ENCODE peak calls at places on chromosomes 4 and X, in six cellular contexts. A is A549, N is K562, H is IMR-90, F is HepG2, L is GM12878. U is an unnamed sample.

GRCh38 chr4:170651786-170652185 is 562.0 kb upstream of the AADAT start:
- DNase-seq in A (no peak), N (no peak), H (peak; percentile 29), F (no peak), L (no peak), U (no peak)

GRCh38 chr4:171857302-171858005 is 44.2 kb downstream of the GALNTL6 start:
- DNase-seq in A (no peak), N (peak; percentile 6), H (no peak), F (no peak), L (no peak), U (no peak)

GRCh38 chr4:145347684-145348083 is 134.0 kb upstream of the SMAD1 start:
- DNase-seq in A (no peak), N (no peak), H (peak; percentile 11), F (no peak), L (no peak), U (no peak)

GRCh38 chrX:114071412-114071811 is 512.5 kb upstream of the HTR2C start:
- DNase-seq in A (no peak), N (peak; percentile 59), H (no peak), F (no peak), L (no peak), U (no peak)

GRCh38 chr4:55851885-55852284 is 1.6 kb upstream of the EXOC1 start:
- DNase-seq in A (no peak), N (no peak), H (no peak), F (peak; percentile 70), L (no peak), U (no peak)

GRCh38 chrX:125378205-125378604 is 58.5 kb downstream of the TEX13C start:
- DNase-seq in A (no peak), N (peak; percentile 10), H (no peak), F (no peak), L (no peak), U (no peak)

GRCh38 chrX:132615396-132616131 is 126.7 kb upstream of the MBNL3 start:
- DNase-seq in A (peak; percentile 26), N (peak; percentile 52), H (peak; percentile 12), F (peak; percentile 44), L (no peak), U (peak; percentile 68)

GRCh38 chr4:25702848-25703247 is 47.2 kb downstream of the SLC34A2 start:
- DNase-seq in A (no peak), N (no peak), H (peak; percentile 67), F (no peak), L (no peak), U (no peak)

GRCh38 chrX:46561931-46562721 is 11.4 kb upstream of the CHST7 start:
- DNase-seq in A (no peak), N (no peak), H (no peak), F (no peak), L (peak; percentile 95), U (no peak)

GRCh38 chr4:127936974-127937373 is 28.0 kb downstream of the MFSD8 start:
- DNase-seq in A (no peak), N (no peak), H (peak; percentile 30), F (no peak), L (no peak), U (no peak)

GRCh38 chrX:10254746-10255145 is 98.0 kb downstream of the CLCN4 start:
- DNase-seq in A (peak; percentile 52), N (no peak), H (no peak), F (peak; percentile 2), L (no peak), U (no peak)

GRCh38 chr4:70734168-70734954 is 12.6 kb downstream of the RUFY3 start:
- DNase-seq in A (no peak), N (no peak), H (peak; percentile 55), F (peak; percentile 12), L (peak; percentile 74), U (no peak)
- TF ChIP-seq BHLHE40 in A (no peak), N (no peak), H (no peak), F (no peak), L (no peak), U (no peak)

DNA sequence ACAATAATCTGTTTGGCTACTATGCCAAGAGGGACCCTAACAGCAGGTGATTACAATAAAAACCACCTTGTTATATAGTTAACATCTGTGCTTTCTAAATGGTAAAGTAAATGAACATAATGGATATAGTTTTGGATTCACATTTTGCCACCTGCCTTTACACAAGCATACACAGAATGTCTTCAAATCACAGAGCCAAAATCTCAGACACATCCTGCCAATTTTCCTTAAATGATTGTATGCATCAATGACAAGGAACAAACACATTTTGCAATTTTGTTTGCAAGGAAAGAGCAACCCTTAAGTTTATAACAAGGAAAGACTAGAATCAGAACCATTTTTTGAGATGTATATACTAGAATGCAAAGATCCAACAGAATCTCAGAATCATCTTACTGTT is 334.2 kb downstream of the FSTL5 start:
- DNase-seq in A (no peak), N (no peak), H (no peak), F (no peak), L (no peak), U (no peak)
- TF ChIP-seq BHLHE40 in A (no peak), N (no peak), H (no peak), F (no peak), L (no peak), U (no peak)

DNA sequence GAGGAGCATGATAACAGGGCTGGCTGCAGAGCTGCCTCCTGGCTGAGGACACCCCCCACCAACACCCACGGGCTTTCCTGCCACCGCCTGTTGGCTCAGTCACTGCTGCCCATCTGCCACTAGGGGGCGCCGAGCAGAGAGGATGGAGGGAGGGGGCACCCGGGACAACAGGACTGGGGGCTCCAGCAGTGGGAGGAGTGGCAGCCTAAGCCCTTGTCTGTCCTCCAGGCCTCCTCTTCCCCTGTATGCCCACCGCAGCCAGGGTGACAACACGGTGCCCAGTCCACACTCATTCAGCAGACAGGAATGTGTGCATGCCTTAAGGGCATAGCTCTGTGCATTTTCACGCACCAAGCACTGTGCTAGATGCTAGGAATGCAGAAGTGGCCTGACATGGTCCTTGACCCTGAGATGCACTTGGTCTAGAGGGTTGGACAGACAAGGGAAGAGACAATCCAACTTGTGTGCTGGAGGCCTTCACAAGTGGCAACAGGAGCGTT is 149.9 kb downstream of the AMMECR1 start:
- DNase-seq in A (peak; percentile 32), N (peak; percentile 74), H (no peak), F (no peak), L (no peak), U (peak; percentile 80)
- TF ChIP-seq BHLHE40 in A (no peak), N (peak; percentile 16), H (no peak), F (no peak), L (no peak), U (no peak)

GRCh38 chr4:183391204-183391603 is 53.2 kb upstream of the CDKN2AIP start:
- DNase-seq in A (no peak), N (no peak), H (no peak), F (peak; percentile 72), L (no peak), U (no peak)
- TF ChIP-seq BHLHE40 in A (no peak), N (no peak), H (no peak), F (no peak), L (no peak), U (no peak)

GRCh38 chr4:8316911-8317351 is 47.4 kb downstream of the HTRA3 start:
- DNase-seq in A (no peak), N (no peak), H (no peak), F (no peak), L (no peak), U (no peak)

GRCh38 chr4:8316251-8316771 is 46.8 kb downstream of the HTRA3 start:
- DNase-seq in A (no peak), N (no peak), H (no peak), F (no peak), L (no peak), U (no peak)

GRCh38 chr4:8318509-8318908 is 49.0 kb downstream of the HTRA3 start:
- DNase-seq in A (no peak), N (no peak), H (no peak), F (no peak), L (no peak), U (no peak)

GRCh38 chr4:8319061-8319460 is 49.5 kb downstream of the HTRA3 start:
- DNase-seq in A (no peak), N (no peak), H (no peak), F (no peak), L (no peak), U (no peak)

DNA sequence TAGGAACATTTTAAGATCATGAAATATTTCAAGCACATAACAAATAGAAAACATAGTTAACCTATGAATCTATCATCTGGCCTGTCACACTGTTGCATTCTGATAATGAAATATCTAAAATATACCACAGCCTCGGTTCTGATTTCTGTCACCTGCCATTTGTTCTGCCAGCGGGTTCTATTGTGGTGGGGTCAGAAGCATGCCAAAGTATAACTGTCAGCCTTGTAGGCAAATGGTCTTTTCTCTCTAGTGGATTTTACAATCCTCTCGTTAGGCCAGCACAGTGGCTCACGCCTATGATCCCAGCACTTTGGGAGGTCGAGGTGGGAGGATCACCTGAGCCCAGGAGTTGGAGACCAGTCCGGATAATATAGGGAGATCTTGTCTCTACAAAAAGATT is 47.9 kb downstream of the HTRA3 start:
- DNase-seq in A (no peak), N (no peak), H (no peak), F (no peak), L (no peak), U (no peak)
- TF ChIP-seq BHLHE40 in A (no peak), N (no peak), H (no peak), F (no peak), L (no peak), U (no peak)

GRCh38 chr4:48970471-48970921 is 15.6 kb upstream of the CWH43 start:
- DNase-seq in A (no peak), N (no peak), H (peak; percentile 84), F (no peak), L (no peak), U (no peak)
- TF ChIP-seq BHLHE40 in A (no peak), N (no peak), H (no peak), F (no peak), L (no peak), U (no peak)

GRCh38 chr4:9875516-9875915 is 94.1 kb downstream of the DRD5 start:
- DNase-seq in A (no peak), N (no peak), H (no peak), F (no peak), L (no peak), U (no peak)

GRCh38 chr4:9880411-9881197 is 99.2 kb downstream of the DRD5 start:
- DNase-seq in A (no peak), N (no peak), H (no peak), F (no peak), L (no peak), U (no peak)

GRCh38 chr4:9877123-9877522 is 95.7 kb downstream of the DRD5 start:
- DNase-seq in A (no peak), N (no peak), H (no peak), F (no peak), L (no peak), U (no peak)
- TF ChIP-seq BHLHE40 in A (no peak), N (no peak), H (no peak), F (no peak), L (no peak), U (no peak)

DNA sequence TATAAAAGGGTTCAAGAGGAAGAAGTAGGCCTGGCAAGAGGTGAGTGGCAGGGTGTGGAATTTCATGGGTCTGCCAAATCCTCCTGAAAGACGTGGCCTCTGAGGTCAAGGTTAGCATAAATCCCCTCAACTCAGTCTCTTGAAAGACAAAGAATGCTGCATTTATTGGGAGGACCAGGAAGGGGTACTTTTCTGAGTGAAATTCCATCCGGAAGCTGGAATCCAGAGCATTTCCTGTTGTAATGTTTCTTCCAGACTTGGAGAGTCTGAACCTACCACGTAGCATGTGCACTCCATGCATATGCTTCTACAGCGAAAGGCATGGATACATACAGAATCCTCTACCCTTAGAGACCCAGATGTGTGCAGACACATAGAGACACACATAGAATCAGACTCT is 13.4 kb upstream of the FGD1 start:
- DNase-seq in A (no peak), N (no peak), H (peak; percentile 40), F (no peak), L (no peak), U (no peak)
- TF ChIP-seq BHLHE40 in A (no peak), N (no peak), H (no peak), F (no peak), L (no peak), U (no peak)

GRCh38 chr4:179151770-179152169 is 1709.5 kb upstream of the AGA start:
- DNase-seq in A (no peak), N (no peak), H (no peak), F (no peak), L (no peak), U (no peak)
- TF ChIP-seq BHLHE40 in A (no peak), N (no peak), H (no peak), F (no peak), L (no peak), U (no peak)